ENCODE peak calls at places on chromosomes 5 and 9, in four cellular contexts. T is cardiac muscle cell, D is hepatocyte, W is ovary. R is an unnamed sample.

GRCh38 chr9:129197978-129198736 is 20.1 kb upstream of the IER5L start:
- DNase-seq in W (peak; percentile 89), D (peak; percentile 48), T (peak; percentile 93), R (peak; percentile 36)

GRCh38 chr5:131000289-131000688 is 164.8 kb downstream of the HINT1 start:
- DNase-seq in T (no peak), W (no peak), D (no peak), R (no peak)

GRCh38 chr5:168946363-168946762 is 354.6 kb downstream of the SLIT3 start:
- DNase-seq in T (peak; percentile 13), W (no peak), D (no peak), R (no peak)

GRCh38 chr9:129863059-129863690 is 27.9 kb downstream of the USP20 start:
- DNase-seq in W (no peak), D (no peak), T (peak; percentile 96), R (peak; percentile 53)

GRCh38 chr5:1001406-1002270 is 7.0 kb upstream of the NKD2 start:
- DNase-seq in D (no peak), T (no peak), W (peak; percentile 10), R (no peak)

GRCh38 chr9:126480810-126481209 is 132.9 kb upstream of the LMX1B start:
- DNase-seq in D (no peak), W (no peak), T (no peak), R (no peak)

GRCh38 chr5:55899344-55899743 is 48.2 kb downstream of the IL31RA start:
- DNase-seq in T (peak; percentile 43), D (peak; percentile 22), W (no peak), R (no peak)

GRCh38 chr5:135720191-135720590 is 114.3 kb upstream of the SLC25A48 start:
- DNase-seq in W (no peak), T (no peak), D (no peak), R (no peak)

GRCh38 chr5:107217721-107218130 is 453.0 kb downstream of the EFNA5 start:
- DNase-seq in W (no peak), T (no peak), D (no peak), R (no peak)

DNA sequence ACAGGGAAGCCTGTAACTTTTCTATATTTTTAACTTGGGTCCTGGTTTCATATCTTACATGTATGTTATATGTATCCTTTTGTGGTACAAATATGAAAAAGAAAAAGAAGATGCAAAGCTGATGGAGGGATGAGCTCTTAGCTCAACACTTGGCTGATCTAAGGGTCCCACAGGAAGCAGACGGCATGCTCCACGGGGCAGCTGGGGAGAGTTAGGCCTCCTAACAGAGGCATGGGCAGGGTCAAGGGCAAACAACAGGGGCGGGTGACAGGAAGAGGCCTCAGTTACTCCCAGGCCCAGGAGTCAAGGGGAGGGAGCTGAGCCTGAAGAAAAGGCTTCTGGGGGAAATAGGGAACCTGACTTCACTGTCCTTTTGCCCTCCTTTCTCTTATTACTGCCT is 287.2 kb downstream of the ZSWIM6 start:
- DNase-seq in T (no peak), W (no peak), D (no peak), R (no peak)
- H3K27ac ChIP-seq in T (no peak overlapping the region), W (no peak overlapping the region), D (no peak overlapping the region), R (no peak overlapping the region)

GRCh38 chr5:96896285-96896711 is 20.0 kb downstream of the ERAP2 start:
- DNase-seq in W (no peak), T (no peak), D (no peak), R (no peak)
- H3K27ac ChIP-seq in W (no peak overlapping the region), T (no peak overlapping the region), D (no peak overlapping the region), R (peak overlapping the region; percentile 25)

GRCh38 chr5:91269198-91269597 is 113.9 kb downstream of the ARRDC3 start:
- DNase-seq in W (no peak), D (no peak), T (peak; percentile 43), R (no peak)
- H3K27ac ChIP-seq in W (no peak overlapping the region), D (no peak overlapping the region), T (no peak overlapping the region), R (no peak overlapping the region)

GRCh38 chr5:78879541-78879940 is 105.6 kb downstream of the ARSB start:
- DNase-seq in T (no peak), W (no peak), D (no peak), R (no peak)
- H3K27ac ChIP-seq in T (no peak overlapping the region), W (no peak overlapping the region), D (no peak overlapping the region), R (no peak overlapping the region)

DNA sequence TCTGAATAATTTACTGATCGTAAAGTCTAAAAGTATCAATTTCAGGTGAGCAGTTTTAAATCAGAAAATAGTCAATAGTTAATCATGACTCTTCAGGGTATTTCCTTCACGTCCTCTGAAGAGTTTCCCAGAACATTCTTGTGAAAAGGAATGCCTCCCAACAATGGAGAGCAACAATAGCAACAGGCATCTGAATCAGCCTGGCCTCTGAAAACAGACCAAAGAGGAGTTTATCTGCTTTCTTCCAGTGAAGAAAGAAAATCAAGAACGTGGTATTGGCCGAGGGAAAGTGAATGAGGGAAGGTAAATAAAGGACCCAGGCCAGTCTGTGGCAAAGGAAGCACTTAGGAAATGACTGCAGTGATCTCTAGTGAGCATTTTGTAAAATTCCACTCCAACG is 26.1 kb upstream of the RASGEF1C start:
- DNase-seq in T (no peak), D (no peak), W (no peak), R (no peak)
- H3K27ac ChIP-seq in T (no peak overlapping the region), D (no peak overlapping the region), W (no peak overlapping the region), R (no peak overlapping the region)

DNA sequence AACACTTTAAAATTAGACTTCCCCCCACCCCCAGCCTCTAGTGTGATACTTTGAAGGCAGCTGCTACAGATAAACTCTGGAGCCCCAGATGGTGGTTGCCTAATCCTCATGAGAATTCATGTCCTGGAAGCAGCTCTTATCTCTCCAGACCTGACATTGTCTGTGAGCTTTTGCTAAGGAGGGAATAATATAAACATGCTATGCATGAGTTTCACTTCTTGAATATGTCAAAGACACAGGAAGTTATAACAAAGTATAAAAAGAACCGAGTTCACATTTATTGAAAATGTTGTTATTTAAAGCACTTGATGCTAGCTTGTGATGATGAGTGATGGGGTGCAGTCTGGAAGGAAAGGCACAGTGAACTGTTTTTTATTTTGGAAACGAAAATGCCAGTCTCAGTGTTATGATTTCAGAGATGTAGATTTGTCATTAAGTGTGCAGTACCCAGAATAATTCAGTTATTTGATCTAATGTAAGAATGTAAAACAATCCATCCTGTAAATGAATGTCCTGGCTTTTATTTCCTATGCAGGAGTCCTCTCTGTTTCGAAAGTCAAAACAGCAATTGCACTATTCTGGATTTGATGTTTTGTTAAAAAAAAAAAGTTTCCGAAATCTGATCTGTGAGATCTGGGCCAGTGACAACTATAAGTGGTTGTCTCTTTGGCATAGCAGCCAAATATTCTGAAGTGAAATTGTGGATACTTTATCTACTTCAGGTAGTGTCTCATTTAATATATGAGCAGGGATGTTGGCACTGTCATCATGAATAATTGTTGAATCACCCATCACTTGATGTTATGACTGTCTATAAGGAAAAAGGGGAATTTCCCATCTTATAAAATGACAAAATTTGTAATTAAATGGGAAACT is 77.0 kb downstream of the ZCCHC7 start:
- DNase-seq in T (peak; percentile 52), D (peak; percentile 16), W (no peak), R (no peak)
- H3K27ac ChIP-seq in T (peak overlapping the region; percentile 89), D (no peak overlapping the region), W (no peak overlapping the region), R (no peak overlapping the region)

DNA sequence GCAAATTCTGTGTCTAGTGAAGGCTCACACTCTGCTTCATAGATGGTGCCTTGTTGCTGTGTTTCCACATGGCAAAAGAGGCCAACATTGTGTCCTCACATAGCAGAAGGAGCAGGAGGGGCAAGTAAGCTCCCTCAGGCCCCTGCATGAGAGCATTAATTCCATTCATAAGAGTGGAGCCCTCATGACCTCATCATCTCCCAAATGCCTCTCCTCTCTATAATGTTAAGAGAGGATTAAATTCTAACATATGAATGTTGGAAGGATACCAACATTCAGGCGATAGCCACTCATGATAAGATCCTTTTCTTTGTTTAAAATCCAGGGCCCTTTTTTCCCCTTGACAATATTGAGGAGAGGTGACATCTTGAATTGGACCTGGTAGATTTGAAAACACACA is 35.2 kb upstream of the PAM start:
- DNase-seq in D (no peak), T (no peak), W (no peak), R (no peak)
- H3K27ac ChIP-seq in D (no peak overlapping the region), T (no peak overlapping the region), W (no peak overlapping the region), R (no peak overlapping the region)

DNA sequence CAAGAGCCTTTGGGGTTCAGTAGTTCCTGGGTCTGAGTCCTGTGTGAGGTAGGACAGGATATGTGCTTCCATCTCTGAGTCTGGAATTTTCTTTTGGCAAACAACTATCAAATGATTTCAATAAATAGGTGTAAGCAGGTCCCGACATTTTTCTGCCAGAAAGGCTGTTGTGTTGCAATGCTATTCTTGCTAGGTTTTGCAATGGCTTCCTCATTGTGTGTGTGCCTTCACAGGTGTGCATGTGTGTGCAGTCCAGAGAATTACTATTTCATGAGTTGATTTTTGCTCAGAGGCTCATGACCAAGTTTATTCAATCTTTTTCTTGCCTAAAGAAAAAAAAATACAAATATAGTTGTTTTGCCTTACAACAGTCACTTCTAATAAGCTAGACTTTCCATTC is 64.5 kb upstream of the FRRS1L start:
- DNase-seq in T (no peak), W (no peak), D (no peak), R (no peak)
- H3K27ac ChIP-seq in T (no peak overlapping the region), W (no peak overlapping the region), D (no peak overlapping the region), R (no peak overlapping the region)

GRCh38 chr5:80407735-80408474 is at the start of gene ZFYVE16:
- DNase-seq in W (peak; percentile 99), T (peak; percentile 98), D (peak; percentile 100), R (peak; percentile 99)

GRCh38 chr5:80411589-80412219 is 3.8 kb downstream of the ZFYVE16 start:
- DNase-seq in D (no peak), W (no peak), T (no peak), R (no peak)

GRCh38 chr5:80408475-80408875 is 611 bp downstream of the ZFYVE16 start:
- DNase-seq in T (peak; percentile 49), W (peak; percentile 62), D (peak; percentile 84), R (peak; percentile 69)

GRCh38 chr5:80406980-80407734 is 707 bp upstream of the ZFYVE16 start:
- DNase-seq in D (peak; percentile 27), T (peak; percentile 40), W (peak; percentile 77), R (peak; percentile 41)

DNA sequence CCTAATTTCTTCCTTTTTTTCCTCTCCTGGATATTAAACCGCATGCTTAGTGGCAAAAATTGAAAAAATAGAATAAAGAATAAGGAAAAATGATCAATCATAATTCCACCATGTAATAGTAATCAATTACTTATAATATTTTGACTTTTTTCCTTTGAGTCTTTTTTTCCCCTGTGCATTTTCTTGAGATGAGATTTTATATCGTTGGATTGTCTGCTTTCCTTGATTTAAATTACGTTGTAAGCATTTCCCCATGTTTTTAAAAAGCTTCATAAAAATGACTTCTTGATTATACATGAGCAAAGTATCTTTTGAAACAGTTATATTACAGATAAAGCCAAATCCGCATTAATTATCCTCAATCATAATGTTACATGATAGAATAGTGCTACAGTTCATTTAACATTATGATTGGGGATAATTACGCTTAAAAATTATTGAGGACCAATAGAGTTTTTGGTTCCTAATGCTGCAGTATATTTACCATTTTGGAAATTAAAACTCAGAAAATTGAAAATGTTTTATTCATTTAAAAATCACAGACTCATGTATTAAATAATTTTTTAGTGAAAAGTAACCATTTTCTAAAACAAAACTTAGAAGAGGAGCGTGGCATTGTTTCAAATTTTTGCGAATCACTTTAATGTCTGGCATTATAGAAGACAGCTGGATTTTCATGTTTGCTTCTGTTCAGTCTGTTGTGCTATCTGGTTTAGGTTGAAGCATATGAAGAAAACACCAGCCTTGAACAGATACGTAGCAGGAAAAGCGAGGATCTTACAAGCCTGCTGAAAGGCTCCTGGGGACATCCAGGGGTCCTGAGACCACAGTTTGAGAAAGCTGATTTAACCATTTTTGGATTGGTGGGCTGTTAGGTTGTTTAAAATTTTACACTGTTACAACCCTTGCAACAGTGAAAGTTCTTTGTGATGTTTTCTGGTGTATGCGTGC is 1.4 kb downstream of the ZFYVE16 start:
- DNase-seq in W (no peak), D (no peak), T (peak; percentile 29), R (no peak)
- H3K27ac ChIP-seq in W (peak overlapping the region; percentile 93), D (peak overlapping the region; percentile 98), T (peak overlapping the region; percentile 94), R (peak overlapping the region; percentile 98)